ENCODE peak calls at places on chromosome 11, in ten cellular contexts. A is IMR-90, Y is HFF-Myc, B is endothelial cell, C is body of pancreas, W is ascending aorta, T is AG09309, Z is tibial nerve, L is Peyer's patch, Q is nephron progenitor cell. E is an unnamed sample.
A peak's percentile ranks its signal among the peaks of the same experiment; 100 is the strongest.

GRCh38 chr11:1574256-1575242 is 2.5 kb upstream of the DUSP8 start:
- DNase-seq in A (peak; percentile 23), Y (no peak), B (peak; percentile 58), C (peak; percentile 73), W (no peak), T (no peak), Z (no peak), L (peak; percentile 60), Q (peak; percentile 80), E (no peak)

GRCh38 chr11:2777396-2777795 is 77.6 kb upstream of the KCNQ1OT1 start:
- DNase-seq in A (peak; percentile 34), Y (no peak), B (peak; percentile 1), C (peak; percentile 26), W (peak; percentile 5), T (no peak), Z (peak; percentile 6), L (peak; percentile 10), Q (no peak), E (no peak)

GRCh38 chr11:37061426-37061825 is 463.4 kb upstream of the RAG2 start:
- DNase-seq in A (no peak), Y (no peak), B (no peak), C (no peak), W (no peak), T (no peak), Z (no peak), L (no peak), Q (no peak), E (no peak)

GRCh38 chr11:108654994-108655631 is 9.8 kb upstream of the DDX10 start:
- DNase-seq in A (peak; percentile 56), Y (no peak), B (peak; percentile 46), C (peak; percentile 66), W (no peak), T (no peak), Z (no peak), L (no peak), Q (peak; percentile 33), E (no peak)

GRCh38 chr11:114039551-114039950 is 20.0 kb upstream of the ZBTB16 start:
- DNase-seq in A (no peak), Y (no peak), B (no peak), C (no peak), W (no peak), T (no peak), Z (no peak), L (no peak), Q (no peak), E (no peak)

GRCh38 chr11:75100314-75100713 is 3.6 kb upstream of the OR2AT4 start:
- DNase-seq in A (peak; percentile 81), Y (peak; percentile 56), B (no peak), C (no peak), W (no peak), T (no peak), Z (no peak), L (no peak), Q (no peak), E (no peak)

GRCh38 chr11:129457321-129457720 is 81.7 kb downstream of the BARX2 start:
- DNase-seq in A (no peak), Y (no peak), B (no peak), C (no peak), W (no peak), T (no peak), Z (no peak), L (no peak), Q (no peak), E (no peak)

GRCh38 chr11:68940651-68941323 is 37.1 kb downstream of the IGHMBP2 start:
- DNase-seq in A (no peak), Y (no peak), B (no peak), C (no peak), W (no peak), T (no peak), Z (no peak), L (no peak), Q (no peak), E (no peak)

GRCh38 chr11:10455637-10456487 is 798 bp downstream of the AMPD3 start:
- DNase-seq in A (peak; percentile 90), Y (peak; percentile 29), B (peak; percentile 40), C (no peak), W (peak; percentile 22), T (no peak), Z (no peak), L (peak; percentile 91), Q (peak; percentile 30), E (no peak)

GRCh38 chr11:133711545-133711944 is 133.8 kb downstream of the SPATA19 start:
- DNase-seq in A (no peak), Y (no peak), B (no peak), C (no peak), W (no peak), T (no peak), Z (no peak), L (no peak), Q (no peak), E (no peak)

GRCh38 chr11:30314625-30315024 is 8.3 kb upstream of the ARL14EP start:
- DNase-seq in A (peak; percentile 34), Y (no peak), B (no peak), C (no peak), W (no peak), T (no peak), Z (no peak), L (no peak), Q (no peak), E (no peak)

GRCh38 chr11:71542856-71543743 is 5.1 kb upstream of the KRTAP5-9 start:
- DNase-seq in A (no peak), Y (no peak), B (no peak), C (no peak), W (no peak), T (no peak), Z (no peak), L (no peak), Q (no peak), E (no peak)

GRCh38 chr11:67492801-67493547 is 10.1 kb downstream of the AIP start:
- DNase-seq in A (no peak), Y (no peak), B (no peak), C (no peak), W (no peak), T (no peak), Z (no peak), L (no peak), Q (no peak), E (no peak)
- TF ChIP-seq CTCF in A (no peak), Y (no peak), B (no peak), C (no peak), W (no peak), T (no peak), Z (no peak), L (no peak), Q (no peak), E (no peak)

GRCh38 chr11:83317757-83318548 is 31.8 kb upstream of the CCDC90B start:
- DNase-seq in A (no peak), Y (no peak), B (no peak), C (no peak), W (no peak), T (no peak), Z (no peak), L (no peak), Q (no peak), E (no peak)

DNA sequence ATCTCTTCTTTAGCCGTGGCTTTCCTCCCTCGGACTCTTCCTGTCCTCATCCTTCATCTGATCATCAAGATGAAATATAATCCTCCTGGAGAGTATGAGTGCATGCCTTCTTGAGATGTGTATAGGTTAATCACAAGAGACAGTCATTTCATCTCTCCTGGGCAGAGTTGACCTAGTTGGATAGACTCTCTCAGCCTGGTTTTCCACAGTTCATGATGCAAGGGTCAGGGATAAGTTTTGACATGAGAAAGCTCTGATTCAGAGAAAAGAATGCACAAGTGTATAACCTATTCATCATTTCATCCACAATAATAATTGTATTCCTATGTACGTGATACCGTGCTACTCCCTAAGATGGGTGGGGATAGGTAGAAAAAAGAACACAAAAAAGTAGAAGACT is 33.2 kb upstream of the CCDC90B start:
- DNase-seq in A (no peak), Y (no peak), B (no peak), C (no peak), W (no peak), T (no peak), Z (no peak), L (no peak), Q (no peak), E (no peak)
- TF ChIP-seq CTCF in A (no peak), Y (no peak), B (no peak), C (no peak), W (no peak), T (no peak), Z (no peak), L (no peak), Q (no peak), E (no peak)

GRCh38 chr11:116467809-116468208 is 305.0 kb downstream of the BUD13 start:
- DNase-seq in A (no peak), Y (no peak), B (no peak), C (no peak), W (no peak), T (peak; percentile 4), Z (no peak), L (no peak), Q (no peak), E (no peak)
- TF ChIP-seq CTCF in A (no peak), Y (no peak), B (no peak), C (no peak), W (no peak), T (no peak), Z (no peak), L (no peak), Q (no peak), E (no peak)

GRCh38 chr11:76445122-76446084 is 585 bp downstream of the EMSY start:
- DNase-seq in A (peak; percentile 90), Y (peak; percentile 67), B (peak; percentile 79), C (peak; percentile 66), W (peak; percentile 39), T (peak; percentile 25), Z (peak; percentile 33), L (peak; percentile 56), Q (peak; percentile 85), E (peak; percentile 67)

GRCh38 chr11:76444384-76445121 is at the start of gene EMSY:
- DNase-seq in A (peak; percentile 100), Y (peak; percentile 99), B (peak; percentile 92), C (peak; percentile 95), W (peak; percentile 89), T (peak; percentile 100), Z (peak; percentile 92), L (peak; percentile 94), Q (peak; percentile 89), E (peak; percentile 76)

GRCh38 chr11:76448506-76448905 is 3.7 kb downstream of the EMSY start:
- DNase-seq in A (no peak), Y (no peak), B (no peak), C (no peak), W (no peak), T (no peak), Z (no peak), L (no peak), Q (no peak), E (no peak)

GRCh38 chr11:76444065-76444383 is 794 bp upstream of the EMSY start:
- DNase-seq in A (no peak), Y (peak; percentile 14), B (no peak), C (no peak), W (no peak), T (no peak), Z (no peak), L (no peak), Q (no peak), E (no peak)

DNA sequence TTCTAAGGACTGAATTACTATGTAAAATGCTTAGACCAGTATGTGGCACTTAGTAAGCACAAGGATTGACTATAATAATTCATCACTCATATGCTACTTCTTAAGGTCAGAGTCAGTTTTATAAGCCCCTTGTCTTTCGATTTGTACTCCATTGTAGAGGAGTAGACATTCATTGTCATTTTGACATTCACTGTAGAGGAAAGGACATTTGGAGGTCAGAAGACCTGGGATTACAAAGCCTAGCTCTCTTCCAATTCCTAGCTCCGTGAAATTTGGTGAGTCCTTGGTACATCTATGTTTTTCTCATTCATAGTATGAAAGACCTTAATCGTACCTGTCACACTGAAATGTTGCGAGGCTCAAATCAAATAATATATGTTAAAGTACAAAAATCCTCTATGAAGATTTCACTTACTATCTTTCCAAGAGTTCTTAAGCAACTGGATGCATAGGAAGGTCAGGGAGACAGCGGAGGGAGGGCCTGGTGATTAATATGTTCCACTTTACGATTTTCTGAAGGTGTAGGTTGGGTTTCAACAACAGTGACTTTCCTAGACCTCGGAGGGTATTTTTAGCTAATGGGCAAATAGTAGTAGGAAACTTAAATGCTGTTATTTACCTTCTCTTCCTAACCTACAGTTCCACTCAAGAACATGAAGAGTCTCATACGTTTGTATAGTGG is 1.4 kb upstream of the EMSY start:
- DNase-seq in A (no peak), Y (no peak), B (no peak), C (no peak), W (no peak), T (no peak), Z (no peak), L (no peak), Q (peak; percentile 8), E (no peak)
- TF ChIP-seq CTCF in A (no peak), Y (no peak), B (no peak), C (no peak), W (no peak), T (no peak), Z (no peak), L (no peak), Q (no peak), E (no peak)

E was measured in omental fat pad.